ENCODE peak calls at places on chromosomes 3 and 15, in nine cellular contexts. X, J, Z, D, L, P, N, M and E are unnamed samples.

GRCh38 chr15:23503546-23503945 is 56.5 kb upstream of the GOLGA6L2 start:
- DNase-seq in X (no peak), J (no peak), Z (no peak), D (no peak), L (no peak), P (no peak), N (no peak), M (no peak), E (no peak)

GRCh38 chr15:74174216-74174965 is 881 bp downstream of the ISLR start:
- DNase-seq in X (no peak), J (no peak), Z (no peak), D (no peak), L (no peak), P (no peak), N (no peak), M (peak; percentile 52), E (no peak)

GRCh38 chr3:176663819-176664218 is 533.5 kb downstream of the TBL1XR1 start:
- DNase-seq in X (peak; percentile 77), J (no peak), Z (peak; percentile 91), D (peak; percentile 20), L (peak; percentile 80), P (peak; percentile 45), N (no peak), M (no peak), E (no peak)

GRCh38 chr3:185070491-185071335 is 82.1 kb downstream of the C3orf70 start:
- DNase-seq in X (peak; percentile 42), J (no peak), Z (peak; percentile 16), D (peak; percentile 6), L (peak; percentile 31), P (no peak), N (no peak), M (no peak), E (no peak)

GRCh38 chr3:111781561-111782446 is 77.3 kb upstream of the PHLDB2 start:
- DNase-seq in X (no peak), J (no peak), Z (no peak), D (no peak), L (no peak), P (no peak), N (no peak), M (no peak), E (no peak)

GRCh38 chr3:94936023-94936580 is 873.2 kb downstream of the NSUN3 start:
- DNase-seq in X (no peak), J (no peak), Z (no peak), D (no peak), L (no peak), P (no peak), N (no peak), M (no peak), E (no peak)

GRCh38 chr3:196080997-196081833 is 675 bp downstream of the TFRC start:
- DNase-seq in X (peak; percentile 58), J (peak; percentile 54), Z (peak; percentile 86), D (peak; percentile 42), L (peak; percentile 66), P (peak; percentile 58), N (peak; percentile 46), M (peak; percentile 80), E (peak; percentile 62)

GRCh38 chr3:4835616-4836043 is 143.6 kb upstream of the BHLHE40 start:
- DNase-seq in X (no peak), J (no peak), Z (no peak), D (no peak), L (no peak), P (no peak), N (no peak), M (no peak), E (no peak)

GRCh38 chr3:114499986-114500385 is 206.2 kb downstream of the TIGIT start:
- DNase-seq in X (peak; percentile 29), J (peak; percentile 51), Z (no peak), D (no peak), L (peak; percentile 42), P (no peak), N (no peak), M (no peak), E (no peak)

GRCh38 chr3:22585504-22585903 is 617.6 kb upstream of the UBE2E2 start:
- DNase-seq in X (no peak), J (no peak), Z (no peak), D (no peak), L (peak; percentile 92), P (no peak), N (no peak), M (no peak), E (no peak)

GRCh38 chr3:46759239-46760152 is 41.8 kb upstream of the PRSS50 start:
- DNase-seq in X (no peak), J (no peak), Z (no peak), D (no peak), L (no peak), P (no peak), N (no peak), M (no peak), E (no peak)

GRCh38 chr3:164940737-164941136 is 137.6 kb downstream of the SI start:
- DNase-seq in X (no peak), J (no peak), Z (no peak), D (no peak), L (no peak), P (no peak), N (no peak), M (no peak), E (no peak)

GRCh38 chr3:4350789-4351163 is 47.6 kb downstream of the SETMAR start:
- DNase-seq in X (peak; percentile 57), J (peak; percentile 72), Z (peak; percentile 88), D (peak; percentile 43), L (peak; percentile 94), P (peak; percentile 64), N (peak; percentile 72), M (no peak), E (no peak)

GRCh38 chr3:167872032-167872431 is 136.5 kb downstream of the SERPINI1 start:
- DNase-seq in X (no peak), J (no peak), Z (no peak), D (no peak), L (no peak), P (no peak), N (no peak), M (no peak), E (no peak)

GRCh38 chr3:135125171-135125801 is 330.2 kb downstream of the EPHB1 start:
- DNase-seq in X (no peak), J (no peak), Z (peak; percentile 54), D (peak; percentile 63), L (peak; percentile 48), P (no peak), N (peak; percentile 31), M (no peak), E (no peak)

GRCh38 chr15:44215594-44215993 is 20.5 kb upstream of the FRMD5 start:
- DNase-seq in X (peak; percentile 86), J (no peak), Z (peak; percentile 85), D (no peak), L (no peak), P (no peak), N (no peak), M (no peak), E (no peak)

GRCh38 chr15:62941719-62942118 is 100.8 kb upstream of the TPM1 start:
- DNase-seq in X (no peak), J (no peak), Z (no peak), D (no peak), L (no peak), P (no peak), N (no peak), M (no peak), E (no peak)